ENCODE peak calls at places on chromosome X, in six cellular contexts. L is right lobe of liver, T is A673, M is A549, W is psoas muscle, U is stomach. Q is an unnamed sample.

GRCh38 chrX:68416592-68416991 is 16.7 kb downstream of the OPHN1 start:
- DNase-seq in L (no peak), T (no peak), M (no peak), W (no peak), U (no peak), Q (peak; percentile 66)

GRCh38 chrX:110045988-110046387 is 43.1 kb downstream of the TMEM164 start:
- DNase-seq in L (no peak), T (peak; percentile 55), M (no peak), W (no peak), U (no peak), Q (no peak)

GRCh38 chrX:155857561-155857960 is 23.6 kb upstream of the VAMP7 start:
- DNase-seq in L (no peak), T (peak; percentile 6), M (no peak), W (no peak), U (no peak), Q (no peak)

GRCh38 chrX:17798921-17799320 is 61.6 kb downstream of the SCML1 start:
- DNase-seq in L (no peak), T (no peak), M (no peak), W (no peak), U (no peak), Q (no peak)

GRCh38 chrX:54776987-54777672 is 20.9 kb downstream of the ITIH6 start:
- DNase-seq in L (no peak), T (no peak), M (no peak), W (no peak), U (no peak), Q (peak; percentile 2)

GRCh38 chrX:8748855-8749254 is 16.9 kb upstream of the ANOS1 start:
- DNase-seq in L (no peak), T (peak; percentile 55), M (peak; percentile 43), W (no peak), U (no peak), Q (peak; percentile 19)

GRCh38 chrX:19912-20571 is 261.1 kb upstream of the PLCXD1 start:
- DNase-seq in L (no peak), T (peak; percentile 1), M (no peak), W (no peak), U (no peak), Q (no peak)

GRCh38 chrX:9135901-9136510 is 102.1 kb upstream of the FAM9B start:
- DNase-seq in L (no peak), T (peak; percentile 36), M (no peak), W (no peak), U (no peak), Q (no peak)

GRCh38 chrX:68851082-68851481 is 22.3 kb downstream of the EFNB1 start:
- DNase-seq in L (no peak), T (no peak), M (no peak), W (no peak), U (no peak), Q (no peak)

GRCh38 chrX:40402771-40403533 is 177.8 kb upstream of the ATP6AP2 start:
- DNase-seq in L (no peak), T (peak; percentile 7), M (peak; percentile 70), W (no peak), U (no peak), Q (peak; percentile 14)

GRCh38 chrX:2614911-2615310 is 76.2 kb upstream of the CD99 start:
- DNase-seq in L (no peak), T (peak; percentile 73), M (no peak), W (no peak), U (no peak), Q (peak; percentile 43)

GRCh38 chrX:37905436-37906147 is 58.2 kb upstream of the DYNLT3 start:
- DNase-seq in L (no peak), T (peak; percentile 90), M (peak; percentile 10), W (no peak), U (peak; percentile 25), Q (no peak)

GRCh38 chrX:38860106-38861013 is 59.1 kb downstream of the MID1IP1 start:
- DNase-seq in L (no peak), T (no peak), M (no peak), W (no peak), U (no peak), Q (no peak)

GRCh38 chrX:7965436-7965835 is 38.2 kb upstream of the PNPLA4 start:
- DNase-seq in L (no peak), T (no peak), M (no peak), W (no peak), U (no peak), Q (no peak)

GRCh38 chrX:9235722-9236121 is 201.8 kb upstream of the FAM9B start:
- DNase-seq in L (no peak), T (no peak), M (no peak), W (no peak), U (no peak), Q (no peak)

GRCh38 chrX:135977611-135978010 is 3.8 kb upstream of the MMGT1 start:
- DNase-seq in L (no peak), T (no peak), M (peak; percentile 50), W (no peak), U (no peak), Q (peak; percentile 20)

GRCh38 chrX:98203800-98204199 is 1320.1 kb downstream of the RPA4 start:
- DNase-seq in L (no peak), T (no peak), M (no peak), W (no peak), U (no peak), Q (peak; percentile 1)

GRCh38 chrX:151970661-151971060 is 3.8 kb downstream of the GABRE start:
- DNase-seq in L (peak; percentile 72), T (no peak), M (peak; percentile 63), W (peak; percentile 81), U (peak; percentile 29), Q (peak; percentile 82)

GRCh38 chrX:130878350-130879341 is 24.4 kb downstream of the ENOX2 start:
- DNase-seq in L (peak; percentile 68), T (no peak), M (no peak), W (peak; percentile 15), U (peak; percentile 68), Q (peak; percentile 85)

GRCh38 chrX:34778961-34779360 is 121.9 kb upstream of the TMEM47 start:
- DNase-seq in L (no peak), T (peak; percentile 3), M (no peak), W (no peak), U (no peak), Q (peak; percentile 11)

GRCh38 chrX:120604359-120604782 is 470 bp downstream of the MCTS1 start:
- DNase-seq in L (no peak), T (peak; percentile 40), M (peak; percentile 37), W (no peak), U (no peak), Q (peak; percentile 25)

GRCh38 chrX:149522914-149523313 is 17.8 kb upstream of the IDS start:
- DNase-seq in L (no peak), T (no peak), M (no peak), W (no peak), U (no peak), Q (no peak)

GRCh38 chrX:15336023-15336413 is 695 bp upstream of the PIGA start:
- DNase-seq in L (no peak), T (peak; percentile 7), M (peak; percentile 53), W (no peak), U (no peak), Q (peak; percentile 83)

GRCh38 chrX:106178826-106179225 is 10.7 kb downstream of the PWWP3B start:
- DNase-seq in L (no peak), T (no peak), M (no peak), W (no peak), U (no peak), Q (no peak)

GRCh38 chrX:107738272-107738671 is 37.3 kb downstream of the TSC22D3 start:
- DNase-seq in L (peak; percentile 82), T (no peak), M (no peak), W (no peak), U (no peak), Q (no peak)

GRCh38 chrX:8738588-8739189 is 6.8 kb upstream of the ANOS1 start:
- DNase-seq in L (no peak), T (peak; percentile 65), M (no peak), W (peak; percentile 39), U (peak; percentile 59), Q (no peak)

GRCh38 chrX:39953879-39954278 is 143.9 kb downstream of the BCOR start:
- DNase-seq in L (peak; percentile 94), T (no peak), M (peak; percentile 69), W (peak; percentile 27), U (peak; percentile 93), Q (peak; percentile 86)

GRCh38 chrX:154802838-154803410 is 2.4 kb downstream of the MPP1 start:
- DNase-seq in L (no peak), T (no peak), M (no peak), W (no peak), U (no peak), Q (no peak)
- H3K4me1 ChIP-seq in L (no peaks in the 10 kb centered on the region), T (peaks cover 10% of the 10 kb centered on the region), M (peaks cover 36% of the 10 kb centered on the region), W (peaks cover 11% of the 10 kb centered on the region), U (peaks cover 36% of the 10 kb centered on the region), Q (peaks cover 12% of the 10 kb centered on the region)

DNA sequence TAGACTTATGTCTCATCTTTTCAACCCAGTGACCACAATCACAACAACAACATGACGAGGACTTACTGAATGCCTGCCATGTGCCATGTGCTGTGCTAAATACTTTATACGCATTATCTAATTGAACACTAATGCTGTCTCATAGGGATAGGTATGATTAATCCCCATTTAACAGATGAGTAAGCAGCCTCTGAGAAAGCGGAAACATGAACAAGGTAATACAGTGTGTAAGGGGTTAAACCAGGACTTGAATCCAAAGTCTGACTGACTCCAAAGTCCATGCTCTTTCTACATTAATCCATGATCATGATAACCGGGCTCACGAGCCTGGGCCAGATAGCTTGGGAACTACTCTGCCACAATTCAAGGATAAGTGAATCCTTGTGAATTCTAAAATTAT is 105.3 kb upstream of the MBNL3 start:
- DNase-seq in L (peak; percentile 42), T (no peak), M (no peak), W (no peak), U (no peak), Q (peak; percentile 34)
- TF ChIP-seq CTCF in L (no peak), T (no peak), M (no peak), W (no peak), U (no peak), Q (no peak)

GRCh38 chrX:65755786-65756185 is 88.3 kb downstream of the MSN start:
- DNase-seq in L (no peak), T (no peak), M (no peak), W (no peak), U (no peak), Q (peak; percentile 26)

GRCh38 chrX:65750674-65751469 is 83.4 kb downstream of the MSN start:
- DNase-seq in L (no peak), T (no peak), M (no peak), W (no peak), U (no peak), Q (no peak)

GRCh38 chrX:65757943-65758342 is 90.5 kb downstream of the MSN start:
- DNase-seq in L (no peak), T (no peak), M (no peak), W (no peak), U (no peak), Q (peak; percentile 30)

GRCh38 chrX:65751511-65751910 is 84.1 kb downstream of the MSN start:
- DNase-seq in L (no peak), T (no peak), M (no peak), W (no peak), U (no peak), Q (no peak)

GRCh38 chrX:65752294-65752693 is 84.8 kb downstream of the MSN start:
- DNase-seq in L (no peak), T (no peak), M (no peak), W (no peak), U (no peak), Q (no peak)
- H3K4me1 ChIP-seq in L (no peaks in the 10 kb centered on the region), T (no peaks in the 10 kb centered on the region), M (no peaks in the 10 kb centered on the region), W (no peaks in the 10 kb centered on the region), U (no peaks in the 10 kb centered on the region), Q (peaks cover 12% of the 10 kb centered on the region)

DNA sequence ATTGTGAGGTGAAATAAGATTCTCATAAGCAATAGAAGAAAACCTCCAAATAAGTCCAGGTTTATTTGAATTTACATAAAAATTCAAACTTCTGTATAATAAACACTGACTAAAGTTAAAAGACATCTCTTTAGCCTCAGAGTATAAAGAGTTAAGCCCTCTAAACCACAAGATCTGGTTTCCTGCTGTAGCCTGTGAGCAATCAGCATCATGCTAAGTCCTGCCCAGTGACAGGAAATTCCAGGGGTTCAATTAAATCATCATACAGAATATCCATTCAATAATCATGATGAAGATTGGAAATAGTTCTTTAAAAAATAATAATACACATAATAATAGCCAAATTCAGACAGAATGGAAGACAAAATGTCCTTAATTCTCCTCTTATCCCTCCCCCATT is 139.2 kb upstream of the DGKK start:
- DNase-seq in L (no peak), T (peak; percentile 74), M (no peak), W (no peak), U (no peak), Q (peak; percentile 39)
- TF ChIP-seq CTCF in L (no peak), T (no peak), M (no peak), W (no peak), U (no peak), Q (no peak)